ENCODE peak calls at places on chromosomes 16 and 17, in six cellular contexts. F is body of pancreas, T is tibial artery, I is sigmoid colon, S is coronary artery, C is IMR-90. B is an unnamed sample.

GRCh38 chr17:79700574-79700973 is 30.2 kb upstream of the ENPP7 start:
- DNase-seq in F (no peak), T (no peak), I (no peak), S (no peak), C (no peak), B (no peak)

GRCh38 chr16:53960954-53961616 is 257.1 kb downstream of the FTO start:
- DNase-seq in F (no peak), T (no peak), I (no peak), S (no peak), C (no peak), B (no peak)

GRCh38 chr17:42683407-42684031 is 1.2 kb downstream of the CNTNAP1 start:
- DNase-seq in F (peak), T (peak), I (peak), S (no peak), C (peak), B (no peak)

GRCh38 chr16:739560-740458 is 988 bp downstream of the CIAO3 start:
- DNase-seq in F (no peak), T (no peak), I (no peak), S (no peak), C (no peak), B (no peak)

GRCh38 chr17:45307290-45308015 is 9.4 kb downstream of the MAP3K14 start:
- DNase-seq in F (peak), T (no peak), I (no peak), S (no peak), C (peak), B (no peak)

GRCh38 chr17:83071966-83072562 is 7.3 kb upstream of the METRNL start:
- DNase-seq in F (no peak), T (no peak), I (no peak), S (no peak), C (no peak), B (no peak)

GRCh38 chr16:2490190-2491105 is 15.5 kb downstream of the TBC1D24 start:
- DNase-seq in F (no peak), T (no peak), I (no peak), S (no peak), C (no peak), B (no peak)

GRCh38 chr17:66088173-66088572 is 103.8 kb downstream of the CEP112 start:
- DNase-seq in F (no peak), T (no peak), I (no peak), S (no peak), C (no peak), B (no peak)

GRCh38 chr17:19727466-19728113 is 11.2 kb upstream of the SLC47A2 start:
- DNase-seq in F (peak), T (peak), I (peak), S (no peak), C (peak), B (peak)

GRCh38 chr16:2952679-2953078 is 11.4 kb upstream of the KREMEN2 start:
- DNase-seq in F (no peak), T (no peak), I (no peak), S (no peak), C (no peak), B (no peak)

GRCh38 chr16:27232061-27232841 is 28.9 kb downstream of the KDM8 start:
- DNase-seq in F (no peak), T (peak), I (peak), S (no peak), C (no peak), B (peak)

GRCh38 chr17:83179378-83179777 is 100.0 kb downstream of the METRNL start:
- DNase-seq in F (no peak), T (no peak), I (peak), S (peak), C (no peak), B (no peak)

GRCh38 chr16:1174477-1175357 is 21.8 kb downstream of the CACNA1H start:
- DNase-seq in F (peak), T (no peak), I (no peak), S (no peak), C (peak), B (no peak)

GRCh38 chr16:27973678-27974077 is 89.8 kb downstream of the GSG1L start:
- DNase-seq in F (no peak), T (no peak), I (peak), S (peak), C (no peak), B (no peak)

GRCh38 chr16:1990336-1991134 is 765 bp downstream of the SYNGR3 start:
- DNase-seq in F (peak), T (no peak), I (no peak), S (no peak), C (no peak), B (no peak)

GRCh38 chr17:44607836-44608690 is 48.2 kb upstream of the MEIOC start:
- DNase-seq in F (no peak), T (no peak), I (no peak), S (no peak), C (peak), B (no peak)

GRCh38 chr17:83176272-83176955 is 97.0 kb downstream of the METRNL start:
- DNase-seq in F (no peak), T (no peak), I (peak), S (peak), C (no peak), B (no peak)

DNA sequence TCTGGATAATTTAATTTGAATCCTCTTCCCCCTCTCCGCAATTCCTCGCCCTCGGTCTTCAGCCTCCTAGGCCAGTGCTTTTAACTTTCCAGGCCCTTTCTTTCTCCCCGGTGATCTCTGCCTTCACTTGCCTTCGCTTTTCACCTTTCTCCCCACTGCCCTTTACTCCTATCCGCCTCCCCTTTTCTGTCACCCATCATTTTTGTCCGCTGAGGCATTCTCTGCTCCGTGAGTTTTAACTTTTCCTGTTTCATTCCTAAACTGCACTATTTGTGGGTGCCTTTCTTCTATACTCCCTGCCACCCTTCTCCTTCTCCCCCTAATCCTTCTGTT is 729 bp downstream of the LONP2 start:
- DNase-seq in F (no peak), T (no peak), I (no peak), S (no peak), C (no peak), B (no peak)
- H3K27ac ChIP-seq in F (peak), T (peak), I (peak), S (peak), C (peak), B (peak)

GRCh38 chr16:50245417-50246298 is 20.7 kb upstream of the ADCY7 start:
- DNase-seq in F (peak), T (peak), I (no peak), S (no peak), C (peak), B (peak)
- H3K27ac ChIP-seq in F (no peak), T (peak), I (peak), S (peak), C (no peak), B (peak)

DNA sequence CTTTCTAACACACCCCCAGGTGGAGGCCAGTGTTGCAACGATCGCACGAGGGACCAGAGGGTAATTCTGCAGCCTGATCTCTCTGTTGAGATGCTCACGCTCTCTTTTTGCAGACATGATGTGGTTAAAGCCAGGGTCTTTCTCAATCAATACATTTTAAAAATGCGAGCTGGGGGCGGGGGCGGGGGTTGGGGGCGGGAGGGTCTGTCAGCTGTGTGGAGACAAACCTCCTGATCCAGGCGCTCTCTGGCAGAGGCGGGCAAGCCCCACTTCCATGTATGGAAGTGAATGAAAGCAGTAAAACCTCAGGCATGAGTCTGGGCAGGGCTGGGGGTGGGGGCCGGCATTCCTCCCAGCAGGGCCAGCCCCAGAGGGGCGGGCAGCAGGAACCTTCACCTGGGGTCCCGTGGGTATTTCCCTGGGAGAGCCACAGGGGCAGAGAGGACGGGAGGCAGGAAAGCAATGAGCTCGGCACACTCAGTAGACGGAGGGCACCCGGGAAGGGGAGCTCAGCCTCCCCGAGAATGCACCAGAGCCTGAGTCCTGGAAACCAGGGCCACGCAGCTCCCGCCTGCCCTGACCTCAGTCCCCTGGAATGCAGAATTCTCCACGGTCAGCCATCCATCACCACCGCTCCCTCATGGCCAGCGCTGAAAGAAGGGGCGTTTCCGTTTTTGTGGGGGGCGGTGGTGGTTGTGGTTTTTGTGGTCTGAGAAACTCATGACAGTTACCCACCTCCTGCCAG is 28.0 kb downstream of the NXN start:
- DNase-seq in F (peak), T (no peak), I (peak), S (peak), C (peak), B (no peak)
- H3K27ac ChIP-seq in F (peak), T (peak), I (peak), S (peak), C (peak), B (no peak)

GRCh38 chr16:48829911-48830310 is 219.9 kb upstream of the N4BP1 start:
- DNase-seq in F (no peak), T (no peak), I (no peak), S (no peak), C (no peak), B (no peak)
- H3K27ac ChIP-seq in F (no peak), T (no peak), I (no peak), S (no peak), C (no peak), B (no peak)

GRCh38 chr16:21639493-21639892 is 12.9 kb downstream of the IGSF6 start:
- DNase-seq in F (no peak), T (no peak), I (no peak), S (no peak), C (no peak), B (no peak)

GRCh38 chr16:21637032-21637968 is 15.1 kb downstream of the IGSF6 start:
- DNase-seq in F (no peak), T (no peak), I (no peak), S (no peak), C (no peak), B (no peak)

GRCh38 chr16:21643787-21644186 is 8.6 kb downstream of the IGSF6 start:
- DNase-seq in F (no peak), T (no peak), I (no peak), S (no peak), C (no peak), B (no peak)

GRCh38 chr16:21634216-21634615 is 18.2 kb downstream of the IGSF6 start:
- DNase-seq in F (no peak), T (no peak), I (no peak), S (no peak), C (no peak), B (no peak)

DNA sequence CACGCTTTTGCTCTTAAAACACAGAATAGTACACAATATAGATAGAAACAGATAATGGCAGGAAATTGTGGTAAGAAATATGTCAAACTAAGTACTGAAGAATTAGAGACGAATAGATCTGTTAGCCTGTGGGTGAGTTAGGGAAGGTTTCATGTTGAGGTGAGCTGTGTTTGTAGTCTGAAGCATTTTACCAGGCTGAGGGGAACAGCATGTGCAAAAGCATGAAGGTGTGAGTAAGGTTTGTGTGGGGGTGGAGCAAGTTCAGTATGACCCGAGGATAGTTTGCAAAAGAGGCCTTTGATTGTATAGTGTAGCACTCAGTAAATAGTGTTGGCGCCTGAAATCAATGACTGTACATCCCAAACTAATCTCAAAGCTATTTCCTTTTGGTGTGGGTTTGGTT is 13.8 kb downstream of the IGSF6 start:
- DNase-seq in F (no peak), T (no peak), I (no peak), S (no peak), C (peak), B (no peak)
- H3K27ac ChIP-seq in F (no peak), T (no peak), I (no peak), S (no peak), C (no peak), B (no peak)

GRCh38 chr17:31856750-31857149 is 2.3 kb downstream of the COPRS start:
- DNase-seq in F (no peak), T (no peak), I (no peak), S (no peak), C (no peak), B (no peak)

GRCh38 chr17:31854672-31855071 is 4.4 kb downstream of the COPRS start:
- DNase-seq in F (no peak), T (no peak), I (no peak), S (no peak), C (no peak), B (no peak)

GRCh38 chr17:31857920-31858646 is 961 bp downstream of the COPRS start:
- DNase-seq in F (no peak), T (no peak), I (no peak), S (no peak), C (no peak), B (no peak)

GRCh38 chr17:31858647-31859486 is at the start of gene COPRS:
- DNase-seq in F (peak), T (peak), I (peak), S (peak), C (peak), B (peak)

GRCh38 chr17:31853911-31854470 is 5.1 kb downstream of the COPRS start:
- DNase-seq in F (no peak), T (no peak), I (no peak), S (no peak), C (no peak), B (no peak)
- H3K27ac ChIP-seq in F (no peak), T (no peak), I (no peak), S (no peak), C (no peak), B (no peak)

DNA sequence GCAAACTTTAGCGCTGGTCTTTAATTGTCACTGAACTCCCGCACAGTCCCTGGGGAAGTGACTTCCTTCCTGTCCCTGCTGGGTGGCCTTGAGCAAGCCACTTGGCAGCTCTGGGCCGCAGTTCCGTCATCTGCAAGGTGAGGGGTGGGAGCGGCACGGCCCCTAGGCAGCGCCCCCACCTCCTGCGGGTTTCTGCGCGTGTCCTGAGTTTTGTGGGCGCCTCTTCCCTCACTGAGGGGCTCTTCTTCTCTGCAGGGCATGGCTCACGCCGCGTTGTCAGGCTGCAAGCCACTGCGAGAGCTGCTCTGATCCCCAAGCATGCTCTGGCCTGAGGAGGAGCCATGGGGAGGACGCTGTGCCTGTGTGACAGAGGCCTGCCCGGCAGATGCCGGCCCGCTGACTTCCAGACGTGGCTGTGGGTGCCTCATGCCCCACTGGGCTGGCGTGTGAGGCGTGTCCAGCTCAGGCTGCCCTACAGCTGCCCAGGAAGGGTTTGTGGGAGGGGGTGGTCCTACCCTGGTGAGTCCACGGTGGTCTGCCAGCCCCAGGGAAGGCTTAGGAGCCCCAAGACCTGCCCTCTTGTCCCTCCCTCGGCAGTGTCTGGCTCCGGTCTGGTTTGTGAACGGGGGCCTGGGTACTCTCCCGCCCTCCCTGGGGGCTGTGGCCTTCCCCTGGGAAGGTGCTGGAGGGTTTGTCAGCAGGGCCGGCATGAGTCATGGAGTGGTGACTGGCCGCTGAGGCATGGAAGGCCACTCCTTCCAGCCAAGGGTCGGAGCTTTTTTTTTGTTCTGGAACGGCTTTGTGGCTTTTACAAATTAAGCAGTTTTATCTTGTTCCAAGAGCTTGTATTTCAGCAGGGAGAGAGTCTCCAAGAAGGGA is 182.0 kb downstream of the SEC14L1 start:
- DNase-seq in F (peak), T (peak), I (peak), S (peak), C (peak), B (no peak)
- H3K27ac ChIP-seq in F (peak), T (peak), I (peak), S (peak), C (peak), B (no peak)

B was measured in substantia nigra.